ENCODE peak calls at places on chromosomes 16 and 17, in nine cellular contexts. E is uterus; X is endodermal cell; A is left lung; V is adipocyte; F is ascending aorta; J is neural progenitor cell; O is effector memory CD4-positive, alpha-beta T cell; Z is tibial nerve. Y is an unnamed sample.

GRCh38 chr17:34675143-34675542 is 95.8 kb downstream of the TMEM132E start:
- DNase-seq in E (no peak), X (no peak), A (no peak), V (no peak), F (no peak), J (no peak), O (no peak), Z (no peak), Y (no peak)

GRCh38 chr16:87194172-87194571 is 123.0 kb downstream of the C16orf95 start:
- DNase-seq in E (no peak), X (no peak), A (no peak), V (no peak), F (no peak), J (no peak), O (no peak), Z (no peak), Y (no peak)

GRCh38 chr16:75319513-75320401 is 68.3 kb upstream of the BCAR1 start:
- DNase-seq in E (no peak), X (no peak), A (no peak), V (peak; percentile 81), F (no peak), J (no peak), O (no peak), Z (no peak), Y (peak; percentile 25)

GRCh38 chr17:79090503-79091372 is 16.1 kb downstream of the ENGASE start:
- DNase-seq in E (no peak), X (peak; percentile 84), A (no peak), V (peak; percentile 14), F (no peak), J (no peak), O (no peak), Z (no peak), Y (no peak)

GRCh38 chr16:71203631-71204030 is 26.9 kb downstream of the HYDIN start:
- DNase-seq in E (no peak), X (no peak), A (no peak), V (no peak), F (no peak), J (no peak), O (no peak), Z (no peak), Y (no peak)

GRCh38 chr16:47604306-47604705 is 143.2 kb downstream of the PHKB start:
- DNase-seq in E (no peak), X (no peak), A (no peak), V (no peak), F (no peak), J (no peak), O (no peak), Z (no peak), Y (no peak)

GRCh38 chr16:3554351-3554928 is 22.8 kb downstream of the NLRC3 start:
- DNase-seq in E (no peak), X (no peak), A (no peak), V (no peak), F (no peak), J (no peak), O (no peak), Z (no peak), Y (no peak)

GRCh38 chr17:47837401-47838039 is 3.6 kb downstream of the SCRN2 start:
- DNase-seq in E (no peak), X (no peak), A (no peak), V (no peak), F (no peak), J (no peak), O (no peak), Z (no peak), Y (no peak)

GRCh38 chr17:79192503-79193500 is 118.2 kb downstream of the ENGASE start:
- DNase-seq in E (no peak), X (peak; percentile 97), A (no peak), V (peak; percentile 61), F (no peak), J (peak; percentile 93), O (no peak), Z (no peak), Y (peak; percentile 42)

GRCh38 chr17:62941358-62941991 is 24.6 kb upstream of the TANC2 start:
- DNase-seq in E (no peak), X (no peak), A (no peak), V (no peak), F (no peak), J (no peak), O (no peak), Z (no peak), Y (no peak)

GRCh38 chr17:71330099-71330375 is 790.8 kb upstream of the SOX9 start:
- DNase-seq in E (no peak), X (no peak), A (no peak), V (no peak), F (no peak), J (no peak), O (no peak), Z (no peak), Y (no peak)

GRCh38 chr16:19882641-19883040 is 2.0 kb downstream of the GPRC5B start:
- DNase-seq in E (no peak), X (peak; percentile 79), A (no peak), V (no peak), F (no peak), J (peak; percentile 81), O (no peak), Z (no peak), Y (no peak)

GRCh38 chr17:79218175-79218824 is 143.7 kb downstream of the ENGASE start:
- DNase-seq in E (no peak), X (no peak), A (no peak), V (no peak), F (no peak), J (no peak), O (no peak), Z (no peak), Y (no peak)

GRCh38 chr17:62663304-62663703 is 35.8 kb downstream of the MRC2 start:
- DNase-seq in E (no peak), X (peak; percentile 28), A (no peak), V (no peak), F (no peak), J (no peak), O (no peak), Z (no peak), Y (no peak)

GRCh38 chr16:11669380-11670146 is 1.3 kb downstream of the SNN start:
- DNase-seq in E (peak; percentile 54), X (peak; percentile 70), A (peak; percentile 79), V (peak; percentile 20), F (peak; percentile 47), J (no peak), O (no peak), Z (peak; percentile 43), Y (peak; percentile 41)

GRCh38 chr16:68227183-68227793 is 8.6 kb downstream of the ESRP2 start:
- DNase-seq in E (no peak), X (peak; percentile 7), A (no peak), V (no peak), F (no peak), J (no peak), O (no peak), Z (no peak), Y (no peak)

GRCh38 chr17:78173025-78173715 is 4.8 kb downstream of the SYNGR2 start:
- DNase-seq in E (peak; percentile 24), X (no peak), A (no peak), V (no peak), F (no peak), J (no peak), O (no peak), Z (no peak), Y (no peak)

GRCh38 chr17:35467824-35468223 is 19.3 kb upstream of the SLFN13 start:
- DNase-seq in E (no peak), X (no peak), A (no peak), V (no peak), F (no peak), J (no peak), O (no peak), Z (no peak), Y (no peak)

GRCh38 chr17:59725691-59726090 is 18.2 kb downstream of the VMP1 start:
- DNase-seq in E (no peak), X (no peak), A (no peak), V (peak; percentile 90), F (no peak), J (no peak), O (no peak), Z (no peak), Y (no peak)

GRCh38 chr17:29948460-29949185 is 7.2 kb downstream of the EFCAB5 start:
- DNase-seq in E (no peak), X (no peak), A (no peak), V (no peak), F (no peak), J (no peak), O (no peak), Z (no peak), Y (no peak)

GRCh38 chr17:601462-602303 is 113.0 kb downstream of the VPS53 start:
- DNase-seq in E (peak; percentile 63), X (no peak), A (no peak), V (no peak), F (no peak), J (no peak), O (no peak), Z (peak; percentile 11), Y (no peak)

GRCh38 chr17:21170829-21171228 is 43.1 kb downstream of the TMEM11 start:
- DNase-seq in E (peak; percentile 48), X (no peak), A (no peak), V (no peak), F (no peak), J (no peak), O (no peak), Z (no peak), Y (no peak)

GRCh38 chr17:60792250-60792898 is 114.7 kb downstream of the BCAS3 start:
- DNase-seq in E (no peak), X (no peak), A (no peak), V (no peak), F (peak; percentile 12), J (no peak), O (no peak), Z (no peak), Y (peak; percentile 15)
- H3K9me3 ChIP-seq in E (no peaks in the 10 kb centered on the region), X (no peaks in the 10 kb centered on the region), A (no peaks in the 10 kb centered on the region), V (no peaks in the 10 kb centered on the region), F (no peaks in the 10 kb centered on the region), J (no peaks in the 10 kb centered on the region), O (no peaks in the 10 kb centered on the region), Z (no peaks in the 10 kb centered on the region), Y (no peaks in the 10 kb centered on the region)

GRCh38 chr16:27486344-27486743 is 63.4 kb downstream of the GTF3C1 start:
- DNase-seq in E (no peak), X (no peak), A (no peak), V (no peak), F (no peak), J (no peak), O (no peak), Z (no peak), Y (no peak)
- H3K36me3 ChIP-seq in E (no peaks in the 10 kb centered on the region), X (peaks cover 98% of the 10 kb centered on the region), A (peaks cover 5% of the 10 kb centered on the region), V (peaks cover 100% of the 10 kb centered on the region), F (peaks cover 100% of the 10 kb centered on the region), J (no peaks in the 10 kb centered on the region), O (peaks cover 92% of the 10 kb centered on the region), Z (peaks cover 49% of the 10 kb centered on the region), Y (peaks cover 98% of the 10 kb centered on the region)

GRCh38 chr17:22669721-22670120 is 977.4 kb downstream of the KCNJ18 start:
- DNase-seq in E (no peak), X (no peak), A (no peak), V (no peak), F (no peak), J (no peak), O (no peak), Z (no peak), Y (no peak)

GRCh38 chr17:22671110-22671509 is 978.8 kb downstream of the KCNJ18 start:
- DNase-seq in E (no peak), X (no peak), A (no peak), V (no peak), F (no peak), J (no peak), O (no peak), Z (no peak), Y (no peak)
- H3K9me3 ChIP-seq in E (no peaks in the 10 kb centered on the region), X (peaks cover 89% of the 10 kb centered on the region), A (peaks cover 44% of the 10 kb centered on the region), V (no peaks in the 10 kb centered on the region), F (no peaks in the 10 kb centered on the region), J (peaks cover 44% of the 10 kb centered on the region), O (no peaks in the 10 kb centered on the region), Z (no peaks in the 10 kb centered on the region), Y (no peaks in the 10 kb centered on the region)

GRCh38 chr17:67920212-67920611 is 76.1 kb downstream of the C17orf58 start:
- DNase-seq in E (no peak), X (no peak), A (no peak), V (no peak), F (no peak), J (no peak), O (no peak), Z (no peak), Y (no peak)
- H3K36me3 ChIP-seq in E (no peaks in the 10 kb centered on the region), X (peaks cover 74% of the 10 kb centered on the region), A (no peaks in the 10 kb centered on the region), V (peaks cover 51% of the 10 kb centered on the region), F (peaks cover 47% of the 10 kb centered on the region), J (peaks cover 30% of the 10 kb centered on the region), O (peaks cover 50% of the 10 kb centered on the region), Z (peaks cover 4% of the 10 kb centered on the region), Y (peaks cover 42% of the 10 kb centered on the region)

Y was measured in MG63.